ENCODE peak calls at places on chromosomes 1 and 21, in eight cellular contexts. U is NCI-H524 treated with DMSO at 0.1 percent for 48 hours; R is mammary epithelial cell; Y is activated naive CD4-positive, alpha-beta T cell; M is Daoy; K is cardiac fibroblast; E is endothelial cell; X is transverse colon. Z is an unnamed sample.

GRCh38 chr1:155137129-155137528 is 1.5 kb downstream of the SLC50A1 start:
- DNase-seq in R (no peak), X (no peak), E (no peak), Y (no peak), U (no peak), K (no peak), M (no peak), Z (no peak)

GRCh38 chr1:229756666-229757065 is 130.6 kb downstream of the URB2 start:
- DNase-seq in X (no peak), Y (no peak), E (no peak), R (peak), K (peak), U (no peak), M (peak), Z (no peak)

GRCh38 chr21:29571949-29572348 is 273.2 kb downstream of the BACH1 start:
- DNase-seq in E (no peak), U (no peak), K (no peak), R (no peak), M (no peak), Y (no peak), X (no peak), Z (no peak)

GRCh38 chr1:216566809-216567208 is 143.6 kb upstream of the USH2A start:
- DNase-seq in U (peak), M (peak), K (peak), Y (no peak), E (no peak), X (no peak), R (peak), Z (peak)

GRCh38 chr1:109235137-109235536 is 14.2 kb upstream of the CELSR2 start:
- DNase-seq in M (no peak), R (no peak), Y (no peak), E (no peak), X (no peak), K (no peak), U (no peak), Z (no peak)

GRCh38 chr1:67830226-67830625 is 3.0 kb downstream of the GNG12 start:
- DNase-seq in M (peak), E (no peak), U (no peak), R (peak), X (no peak), Y (no peak), K (peak), Z (no peak)

GRCh38 chr1:44074415-44074814 is 43.2 kb upstream of the SLC6A9 start:
- DNase-seq in Y (no peak), U (no peak), R (no peak), K (no peak), M (no peak), X (no peak), E (no peak), Z (no peak)

GRCh38 chr1:205575294-205575885 is 56.4 kb downstream of the ELK4 start:
- DNase-seq in U (no peak), K (no peak), M (no peak), E (no peak), Y (no peak), X (peak), R (no peak), Z (no peak)

GRCh38 chr21:45341779-45342178 is 54.1 kb upstream of the POFUT2 start:
- DNase-seq in M (peak), R (peak), Y (no peak), E (no peak), K (peak), U (no peak), X (no peak), Z (no peak)

GRCh38 chr1:36706416-36706815 is 223.7 kb upstream of the CSF3R start:
- DNase-seq in E (no peak), X (no peak), U (peak), K (no peak), Y (no peak), M (no peak), R (no peak), Z (no peak)

GRCh38 chr1:183716286-183716685 is 63.2 kb upstream of the APOBEC4 start:
- DNase-seq in E (no peak), K (no peak), R (no peak), X (no peak), Y (no peak), U (no peak), M (no peak), Z (no peak)

GRCh38 chr1:174114788-174115448 is 44.4 kb upstream of the RABGAP1L start:
- DNase-seq in R (peak), E (peak), U (peak), Y (no peak), X (peak), M (peak), K (peak), Z (peak)

GRCh38 chr1:193421487-193421886 is 235.1 kb upstream of the B3GALT2 start:
- DNase-seq in K (no peak), X (no peak), Y (no peak), U (no peak), R (no peak), E (no peak), M (no peak), Z (no peak)

GRCh38 chr1:185311589-185312225 is 5.3 kb downstream of the IVNS1ABP start:
- DNase-seq in E (no peak), X (no peak), Y (no peak), U (no peak), R (no peak), M (no peak), K (peak), Z (no peak)

GRCh38 chr1:1173793-1174415 is at the start of gene TTLL10:
- DNase-seq in R (no peak), K (no peak), X (peak), Y (no peak), E (peak), M (no peak), U (no peak), Z (no peak)

Z was measured in KBM-7.